ENCODE peak calls at places on chromosomes 7 and 10, in four cellular contexts. H is activated T-cell treated with anti-CD3 and anti-CD28 coated beads for 1 hour, I is cardiac fibroblast, L is EH. Z is an unnamed sample.

GRCh38 chr7:50210706-50211115 is 93.8 kb upstream of the IKZF1 start:
- DNase-seq in H (no peak), I (no peak), L (no peak), Z (no peak)

GRCh38 chr7:31373337-31374289 is 33.1 kb upstream of the NEUROD6 start:
- DNase-seq in H (no peak), I (peak; percentile 41), L (peak; percentile 57), Z (peak; percentile 3)

GRCh38 chr10:47028466-47028865 is 117.2 kb downstream of the PTPN20 start:
- DNase-seq in H (no peak), I (no peak), L (no peak), Z (no peak)

GRCh38 chr10:92076722-92077121 is 153.2 kb downstream of the BTAF1 start:
- DNase-seq in H (no peak), I (no peak), L (no peak), Z (no peak)

GRCh38 chr10:21100871-21101514 is 203.9 kb upstream of the NEBL start:
- DNase-seq in H (no peak), I (peak; percentile 92), L (no peak), Z (no peak)

GRCh38 chr7:46150721-46151120 is 229.6 kb upstream of the IGFBP3 start:
- DNase-seq in H (no peak), I (no peak), L (no peak), Z (no peak)

GRCh38 chr7:26199301-26200112 is 1.0 kb downstream of the HNRNPA2B1 start:
- DNase-seq in H (peak; percentile 63), I (peak; percentile 50), L (peak; percentile 56), Z (no peak)

GRCh38 chr10:17659328-17659727 is 15.4 kb downstream of the STAM start:
- DNase-seq in H (no peak), I (no peak), L (no peak), Z (no peak)

GRCh38 chr10:58143944-58144343 is 123.8 kb downstream of the IPMK start:
- DNase-seq in H (no peak), I (peak; percentile 33), L (peak; percentile 7), Z (no peak)

GRCh38 chr10:110324201-110324804 is 19.6 kb upstream of the SMNDC1 start:
- DNase-seq in H (no peak), I (no peak), L (no peak), Z (no peak)

Z was measured in AG04449.